ENCODE peak calls at places on chromosome 5, in ten cellular contexts. W is GM20000; E is NCI-H146; F is stimulated activated CD8-positive, alpha-beta memory T cell treated with anti-CD3 and anti-CD28 coated beads, Interleukin-7, amount 100 ng/mL, for 1 hour; H is NCI-H1092 treated with DMSO at 0.1 percent for 48 hours; I is Karpas-422; Y is substantia nigra; B is activated T-cell treated with anti-CD3 and anti-CD28 coated beads for 1 hour; J is neural crest cell; M is fibroblast of gingiva. R is an unnamed sample.

GRCh38 chr5:10479226-10479721 is 37.6 kb downstream of the ROPN1L start:
- DNase-seq in Y (no peak), I (no peak), J (no peak), H (peak; percentile 16), M (peak; percentile 57), B (no peak), E (no peak), W (no peak), F (no peak), R (no peak)

GRCh38 chr5:54646285-54647101 is 128.9 kb downstream of the SNX18 start:
- DNase-seq in F (peak; percentile 29), I (peak; percentile 42), W (peak; percentile 75), E (no peak), B (peak; percentile 39), M (peak; percentile 91), Y (no peak), H (peak; percentile 0), J (no peak), R (peak; percentile 63)

GRCh38 chr5:98768160-98769005 is 5.1 kb upstream of the RGMB start:
- DNase-seq in I (peak; percentile 67), J (peak; percentile 74), W (peak; percentile 71), F (no peak), E (peak; percentile 27), H (peak; percentile 62), M (peak; percentile 55), B (no peak), Y (no peak), R (peak; percentile 19)

GRCh38 chr5:76402880-76403712 is at the start of gene IQGAP2:
- DNase-seq in M (peak; percentile 18), F (peak; percentile 62), W (peak; percentile 91), J (peak; percentile 77), Y (no peak), I (no peak), E (no peak), H (no peak), B (peak; percentile 73), R (peak; percentile 69)

GRCh38 chr5:74035521-74035937 is 409.5 kb downstream of the ARHGEF28 start:
- DNase-seq in H (peak; percentile 41), J (no peak), I (no peak), Y (no peak), B (no peak), F (no peak), W (peak; percentile 36), E (peak; percentile 54), M (peak; percentile 56), R (no peak)

GRCh38 chr5:39539470-39539869 is 114.7 kb upstream of the DAB2 start:
- DNase-seq in J (no peak), B (no peak), W (no peak), H (no peak), E (no peak), I (no peak), Y (no peak), F (no peak), M (no peak), R (no peak)

GRCh38 chr5:97124335-97124734 is 18.1 kb downstream of the LIX1 start:
- DNase-seq in B (no peak), Y (no peak), J (no peak), E (no peak), F (no peak), H (no peak), W (no peak), M (no peak), I (no peak), R (no peak)

GRCh38 chr5:107376546-107377276 is 294.0 kb downstream of the EFNA5 start:
- DNase-seq in F (no peak), Y (no peak), J (no peak), I (no peak), E (no peak), B (no peak), H (no peak), M (peak; percentile 27), W (no peak), R (no peak)

GRCh38 chr5:89315194-89315593 is 432.2 kb upstream of the MEF2C start:
- DNase-seq in W (no peak), J (no peak), F (no peak), Y (no peak), M (no peak), B (no peak), I (no peak), E (peak; percentile 65), H (peak; percentile 65), R (no peak)

GRCh38 chr5:61029456-61030162 is 84.6 kb downstream of the NDUFAF2 start:
- DNase-seq in Y (no peak), M (peak; percentile 8), W (no peak), E (no peak), I (no peak), J (no peak), F (no peak), B (no peak), H (no peak), R (no peak)

GRCh38 chr5:139226131-139226530 is 28.0 kb upstream of the SIL1 start:
- DNase-seq in H (no peak), Y (no peak), F (no peak), M (no peak), E (peak; percentile 10), I (no peak), B (no peak), W (no peak), J (no peak), R (no peak)

GRCh38 chr5:15354011-15354410 is 146.0 kb upstream of the FBXL7 start:
- DNase-seq in W (no peak), E (no peak), F (no peak), B (no peak), J (no peak), I (no peak), H (no peak), Y (no peak), M (peak; percentile 7), R (no peak)

GRCh38 chr5:117590944-117591343 is 1016.3 kb upstream of the SEMA6A start:
- DNase-seq in B (no peak), I (peak; percentile 62), F (no peak), M (peak; percentile 26), Y (no peak), E (no peak), W (peak; percentile 22), H (peak; percentile 42), J (no peak), R (no peak)

GRCh38 chr5:36763454-36763853 is 113.1 kb upstream of the NIPBL start:
- DNase-seq in I (no peak), F (no peak), H (no peak), Y (no peak), J (no peak), W (no peak), E (no peak), B (no peak), M (no peak), R (no peak)

GRCh38 chr5:142878638-142879037 is 108.5 kb downstream of the ARHGAP26 start:
- DNase-seq in Y (no peak), I (no peak), W (no peak), M (no peak), F (no peak), H (no peak), B (no peak), J (no peak), E (no peak), R (no peak)

GRCh38 chr5:75707911-75708509 is 9.2 kb downstream of the POC5 start:
- DNase-seq in Y (no peak), I (no peak), F (no peak), E (no peak), B (no peak), J (no peak), W (no peak), M (no peak), H (no peak), R (no peak)

GRCh38 chr5:179407191-179408175 is 62.2 kb upstream of the ADAMTS2 start:
- DNase-seq in I (peak; percentile 77), F (no peak), M (peak; percentile 75), H (no peak), B (no peak), J (no peak), W (no peak), E (no peak), Y (no peak), R (no peak)